ENCODE peak calls at places on chromosomes 16 and 17, in six cellular contexts. O is stimulated activated CD8-positive, alpha-beta memory T cell treated with anti-CD3 and anti-CD28 coated beads, Interleukin-7, amount 100 ng/mL, for 24 hours; Z is ureter; N is stimulated activated naive B cell treated with anti-CD40 and anti-IgM and Interleukin-4, amounts not matched to agents 10 μg/mL and 1 μg/mL and 100 μg/mL, for 72 hours; K is Kasumi-1; U is sigmoid colon. J is an unnamed sample.

GRCh38 chr16:3085868-3086595 is 13.1 kb downstream of the ZSCAN10 start:
- DNase-seq in O (no peak), Z (no peak), N (no peak), K (no peak), U (no peak), J (no peak)

GRCh38 chr17:55304171-55304859 is 39.6 kb downstream of the HLF start:
- DNase-seq in O (no peak), Z (no peak), N (no peak), K (no peak), U (no peak), J (no peak)

GRCh38 chr16:23572394-23572793 is 14.9 kb downstream of the UBFD1 start:
- DNase-seq in O (no peak), Z (no peak), N (no peak), K (no peak), U (no peak), J (no peak)

GRCh38 chr17:73872816-73873215 is 228.6 kb upstream of the SDK2 start:
- DNase-seq in O (no peak), Z (no peak), N (no peak), K (no peak), U (no peak), J (no peak)

GRCh38 chr17:77472837-77473214 is 332.1 kb downstream of the SEC14L1 start:
- DNase-seq in O (no peak), Z (no peak), N (no peak), K (no peak), U (no peak), J (no peak)

GRCh38 chr17:74807925-74808324 is 31.8 kb upstream of the NAT9 start:
- DNase-seq in O (no peak), Z (no peak), N (no peak), K (peak), U (no peak), J (no peak)

GRCh38 chr16:87667946-87668345 is 65.6 kb downstream of the JPH3 start:
- DNase-seq in O (no peak), Z (no peak), N (no peak), K (no peak), U (no peak), J (no peak)

GRCh38 chr16:69823831-69824563 is 61.9 kb downstream of the WWP2 start:
- DNase-seq in O (no peak), Z (no peak), N (peak), K (no peak), U (peak), J (no peak)

GRCh38 chr16:70738083-70738977 is 52.5 kb upstream of the MTSS2 start:
- DNase-seq in O (no peak), Z (peak), N (no peak), K (peak), U (peak), J (peak)

GRCh38 chr17:74713199-74713755 is 554 bp upstream of the CD300LF start:
- DNase-seq in O (no peak), Z (no peak), N (no peak), K (peak), U (no peak), J (no peak)

GRCh38 chr16:58733248-58733670 is 857 bp downstream of the GOT2 start:
- DNase-seq in O (no peak), Z (no peak), N (no peak), K (no peak), U (no peak), J (no peak)

GRCh38 chr17:70161519-70161918 is 7.8 kb upstream of the KCNJ2 start:
- DNase-seq in O (no peak), Z (no peak), N (no peak), K (no peak), U (no peak), J (no peak)

GRCh38 chr17:32303861-32304288 is 38.1 kb downstream of the C17orf75 start:
- DNase-seq in O (no peak), Z (no peak), N (no peak), K (no peak), U (no peak), J (no peak)

GRCh38 chr17:76207670-76208069 is 32.6 kb downstream of the RNF157 start:
- DNase-seq in O (no peak), Z (no peak), N (no peak), K (no peak), U (no peak), J (no peak)

GRCh38 chr17:27944546-27945332 is 51.6 kb upstream of the LYRM9 start:
- DNase-seq in O (no peak), Z (no peak), N (peak), K (no peak), U (no peak), J (no peak)

GRCh38 chr17:28755486-28755885 is 11.7 kb downstream of the TRAF4 start:
- DNase-seq in O (no peak), Z (no peak), N (no peak), K (no peak), U (no peak), J (peak)

GRCh38 chr17:74610108-74610507 is 13.4 kb downstream of the CD300E start:
- DNase-seq in O (no peak), Z (no peak), N (no peak), K (peak), U (no peak), J (no peak)

GRCh38 chr17:42937712-42938596 is 26.3 kb downstream of the AARSD1 start:
- DNase-seq in O (no peak), Z (peak), N (peak), K (peak), U (peak), J (peak)

GRCh38 chr16:11402051-11402744 is 56.9 kb downstream of the RMI2 start:
- DNase-seq in O (no peak), Z (no peak), N (no peak), K (no peak), U (no peak), J (peak)

GRCh38 chr17:35121315-35121714 is at the start of gene FNDC8:
- DNase-seq in O (no peak), Z (no peak), N (no peak), K (no peak), U (no peak), J (no peak)

GRCh38 chr17:74116087-74116717 is 87.3 kb upstream of the RPL38 start:
- DNase-seq in O (no peak), Z (no peak), N (no peak), K (no peak), U (no peak), J (no peak)

GRCh38 chr16:76527244-76527643 is 250.0 kb downstream of the CNTNAP4 start:
- DNase-seq in O (no peak), Z (no peak), N (no peak), K (no peak), U (no peak), J (no peak)

GRCh38 chr17:55437165-55437605 is 15.6 kb upstream of the MMD start:
- DNase-seq in O (no peak), Z (no peak), N (peak), K (peak), U (no peak), J (no peak)

GRCh38 chr16:23504453-23505179 is 5.7 kb downstream of the GGA2 start:
- DNase-seq in O (peak), Z (peak), N (peak), K (no peak), U (peak), J (peak)

GRCh38 chr16:72666267-72666666 is 381.7 kb downstream of the ZFHX3 start:
- DNase-seq in O (no peak), Z (no peak), N (no peak), K (no peak), U (no peak), J (no peak)

GRCh38 chr16:87160752-87161337 is 156.3 kb downstream of the C16orf95 start:
- DNase-seq in O (no peak), Z (no peak), N (no peak), K (no peak), U (no peak), J (no peak)

GRCh38 chr16:30409125-30410060 is 2.0 kb downstream of the ZNF771 start:
- DNase-seq in O (peak), Z (peak), N (peak), K (peak), U (peak), J (peak)

GRCh38 chr16:57556941-57557541 is 14.6 kb downstream of the ADGRG5 start:
- DNase-seq in O (no peak), Z (no peak), N (no peak), K (no peak), U (no peak), J (no peak)

GRCh38 chr17:44363613-44364159 is at the start of gene FAM171A2:
- DNase-seq in O (no peak), Z (no peak), N (peak), K (peak), U (no peak), J (peak)

GRCh38 chr17:58605986-58606385 is 85.9 kb downstream of the TEX14 start:
- DNase-seq in O (no peak), Z (no peak), N (no peak), K (no peak), U (no peak), J (no peak)

GRCh38 chr17:17149520-17150449 is 56.3 kb downstream of the PLD6 start:
- DNase-seq in O (no peak), Z (no peak), N (no peak), K (no peak), U (no peak), J (no peak)

GRCh38 chr16:35570946-35571345 is 2111.5 kb downstream of the TP53TG3F start:
- DNase-seq in O (no peak), Z (no peak), N (no peak), K (no peak), U (no peak), J (no peak)

GRCh38 chr17:64270885-64271284 is 7.8 kb upstream of the TEX2 start:
- DNase-seq in O (no peak), Z (no peak), N (no peak), K (no peak), U (no peak), J (no peak)

GRCh38 chr16:50742521-50743150 is 750 bp downstream of the CYLD start:
- DNase-seq in O (no peak), Z (peak), N (no peak), K (no peak), U (no peak), J (peak)

GRCh38 chr16:4529085-4530060 is 9.2 kb downstream of the CDIP1 start:
- DNase-seq in O (no peak), Z (no peak), N (no peak), K (no peak), U (no peak), J (no peak)

GRCh38 chr16:31711344-31711845 is 162.2 kb upstream of the ZNF267 start:
- DNase-seq in O (no peak), Z (no peak), N (no peak), K (no peak), U (no peak), J (no peak)

GRCh38 chr17:81392909-81393654 is 2.2 kb upstream of the BAHCC1 start:
- DNase-seq in O (no peak), Z (no peak), N (no peak), K (no peak), U (no peak), J (no peak)